ENCODE peak calls at places on chromosomes 6 and 20, in six cellular contexts. A is HTR-8/SVneo, X is mucosa of descending colon, J is head of caudate nucleus, U is activated T-cell treated with anti-CD3 and anti-CD28 coated beads for 1 hour, C is COLO829. V is an unnamed sample.

GRCh38 chr6:106763361-106763760 is 134.0 kb downstream of the QRSL1 start:
- DNase-seq in A (no peak), X (no peak), J (no peak), U (no peak), C (no peak), V (no peak)

GRCh38 chr6:66731310-66731709 is 1024.3 kb upstream of the EYS start:
- DNase-seq in A (no peak), X (no peak), J (no peak), U (no peak), C (no peak), V (no peak)

GRCh38 chr20:32522775-32523612 is 62.1 kb downstream of the NOL4L start:
- DNase-seq in A (no peak), X (no peak), J (no peak), U (no peak), C (no peak), V (no peak)

GRCh38 chr20:23397961-23398360 is 23.3 kb downstream of the NAPB start:
- DNase-seq in A (no peak), X (no peak), J (no peak), U (no peak), C (no peak), V (no peak)

GRCh38 chr6:73308712-73309533 is 45.2 kb downstream of the DPPA5 start:
- DNase-seq in A (peak; percentile 63), X (no peak), J (no peak), U (no peak), C (no peak), V (no peak)

GRCh38 chr6:139109558-139109957 is 25.3 kb upstream of the HECA start:
- DNase-seq in A (no peak), X (no peak), J (no peak), U (no peak), C (no peak), V (peak; percentile 19)

GRCh38 chr20:46007671-46008070 is 1.0 kb upstream of the MMP9 start:
- DNase-seq in A (no peak), X (no peak), J (no peak), U (no peak), C (no peak), V (no peak)

GRCh38 chr6:49336514-49337131 is 126.4 kb downstream of the MMUT start:
- DNase-seq in A (no peak), X (no peak), J (no peak), U (no peak), C (no peak), V (peak; percentile 28)

GRCh38 chr6:7640607-7641577 is 50.9 kb downstream of the SNRNP48 start:
- DNase-seq in A (peak; percentile 30), X (no peak), J (no peak), U (no peak), C (peak; percentile 65), V (no peak)

GRCh38 chr20:50762045-50762422 is 30.7 kb downstream of the PARD6B start:
- DNase-seq in A (no peak), X (no peak), J (peak; percentile 59), U (no peak), C (no peak), V (no peak)

GRCh38 chr20:6673071-6673470 is 94.4 kb upstream of the BMP2 start:
- DNase-seq in A (no peak), X (no peak), J (no peak), U (no peak), C (no peak), V (no peak)

GRCh38 chr6:52566853-52567279 is 10.0 kb downstream of the TRAM2 start:
- DNase-seq in A (peak; percentile 54), X (no peak), J (no peak), U (no peak), C (no peak), V (no peak)

GRCh38 chr20:44584103-44584690 is 1.8 kb downstream of the PKIG start:
- DNase-seq in A (no peak), X (no peak), J (no peak), U (no peak), C (no peak), V (no peak)

GRCh38 chr6:34867484-34867883 is 20.4 kb downstream of the TAF11 start:
- DNase-seq in A (no peak), X (no peak), J (no peak), U (no peak), C (no peak), V (no peak)

GRCh38 chr6:21022343-21023107 is 488.3 kb downstream of the CDKAL1 start:
- DNase-seq in A (peak; percentile 27), X (peak; percentile 25), J (no peak), U (no peak), C (no peak), V (peak; percentile 25)

GRCh38 chr6:39495023-39495422 is 172.5 kb upstream of the KCNK16 start:
- DNase-seq in A (no peak), X (no peak), J (no peak), U (no peak), C (no peak), V (no peak)

GRCh38 chr20:57190536-57191265 is 75.7 kb downstream of the BMP7 start:
- DNase-seq in A (no peak), X (no peak), J (no peak), U (no peak), C (peak; percentile 53), V (no peak)

GRCh38 chr20:62323980-62324906 is 21.4 kb downstream of the ADRM1 start:
- DNase-seq in A (no peak), X (no peak), J (no peak), U (no peak), C (no peak), V (no peak)

GRCh38 chr20:6768228-6769185 is 1.0 kb downstream of the BMP2 start:
- DNase-seq in A (no peak), X (peak; percentile 64), J (peak; percentile 39), U (no peak), C (no peak), V (peak; percentile 50)

GRCh38 chr20:18431206-18431605 is 35.6 kb downstream of the DZANK1 start:
- DNase-seq in A (no peak), X (no peak), J (no peak), U (no peak), C (no peak), V (no peak)